ENCODE peak calls at places on chromosome 10, in six cellular contexts. Y, U, D, W, F and V are unnamed samples.

GRCh38 chr10:62306663-62307062 is 38.0 kb upstream of the RTKN2 start:
- DNase-seq in F (no peak), W (no peak), Y (no peak), U (no peak), D (peak; percentile 5), V (no peak)

GRCh38 chr10:24351883-24352778 is 143.2 kb downstream of the KIAA1217 start:
- DNase-seq in W (no peak), U (peak; percentile 31), F (no peak), D (peak; percentile 46), Y (no peak), V (no peak)

GRCh38 chr10:125882596-125882995 is 1.5 kb upstream of the DHX32 start:
- DNase-seq in F (no peak), U (peak; percentile 62), W (no peak), Y (no peak), D (peak; percentile 67), V (no peak)

GRCh38 chr10:11691319-11691755 is 50.8 kb upstream of the ECHDC3 start:
- DNase-seq in D (no peak), Y (no peak), W (no peak), U (no peak), F (no peak), V (no peak)

GRCh38 chr10:85642421-85643170 is 724.0 kb downstream of the GRID1 start:
- DNase-seq in U (no peak), Y (no peak), W (no peak), F (no peak), D (peak; percentile 43), V (no peak)

GRCh38 chr10:13206546-13207443 is 27.4 kb downstream of the UCMA start:
- DNase-seq in D (peak; percentile 81), W (no peak), Y (no peak), U (peak; percentile 61), F (no peak), V (no peak)

GRCh38 chr10:102610499-102610898 is 33.8 kb upstream of the TRIM8 start:
- DNase-seq in Y (peak; percentile 40), D (no peak), U (no peak), F (no peak), W (no peak), V (no peak)

GRCh38 chr10:60089095-60089494 is 182.7 kb upstream of the CCDC6 start:
- DNase-seq in U (peak; percentile 7), Y (no peak), F (no peak), W (no peak), D (no peak), V (no peak)

GRCh38 chr10:7671121-7671520 is 4.4 kb upstream of the ITIH5 start:
- DNase-seq in F (no peak), W (no peak), Y (no peak), D (no peak), U (no peak), V (no peak)

GRCh38 chr10:95391570-95392249 is 100.9 kb upstream of the PDLIM1 start:
- DNase-seq in W (no peak), Y (no peak), D (peak; percentile 79), F (no peak), U (peak; percentile 46), V (no peak)

GRCh38 chr10:71765907-71766716 is 7.2 kb downstream of the VSIR start:
- DNase-seq in Y (no peak), W (no peak), D (no peak), F (no peak), U (no peak), V (no peak)

GRCh38 chr10:132631348-132631735 is 93.8 kb downstream of the INPP5A start:
- DNase-seq in Y (peak; percentile 96), F (no peak), W (peak; percentile 49), D (peak; percentile 30), U (no peak), V (no peak)

GRCh38 chr10:119643306-119644214 is 7.6 kb upstream of the BAG3 start:
- DNase-seq in F (no peak), W (no peak), D (no peak), Y (no peak), U (no peak), V (no peak)

GRCh38 chr10:17249820-17250219 is 21.8 kb downstream of the VIM start:
- DNase-seq in Y (no peak), F (no peak), U (peak; percentile 34), W (no peak), D (peak; percentile 60), V (no peak)

GRCh38 chr10:7625836-7626235 is 40.9 kb downstream of the ITIH5 start:
- DNase-seq in U (no peak), Y (peak; percentile 95), D (no peak), W (no peak), F (no peak), V (no peak)

GRCh38 chr10:21989453-21990154 is 13.9 kb downstream of the DNAJC1 start:
- DNase-seq in Y (peak; percentile 81), W (peak; percentile 37), F (peak; percentile 45), D (peak; percentile 88), U (peak; percentile 52), V (no peak)

GRCh38 chr10:110919971-110920881 is 822 bp downstream of the SHOC2 start:
- DNase-seq in D (peak; percentile 60), F (peak; percentile 28), U (peak; percentile 17), W (peak; percentile 48), Y (peak; percentile 73), V (peak; percentile 78)

GRCh38 chr10:34627331-34627730 is 187.8 kb downstream of the PARD3 start:
- DNase-seq in W (no peak), D (no peak), Y (no peak), F (no peak), U (no peak), V (no peak)

GRCh38 chr10:46273506-46274477 is 13.0 kb upstream of the ANTXRL start:
- DNase-seq in U (no peak), F (no peak), D (no peak), W (no peak), Y (no peak), V (no peak)

GRCh38 chr10:74153123-74153522 is 2.1 kb downstream of the ADK start:
- DNase-seq in D (peak; percentile 93), U (peak; percentile 66), F (no peak), Y (no peak), W (no peak), V (no peak)

GRCh38 chr10:73584737-73585136 is 6.4 kb downstream of the USP54 start:
- DNase-seq in U (peak; percentile 52), F (no peak), Y (no peak), D (peak; percentile 50), W (no peak), V (no peak)

DNA sequence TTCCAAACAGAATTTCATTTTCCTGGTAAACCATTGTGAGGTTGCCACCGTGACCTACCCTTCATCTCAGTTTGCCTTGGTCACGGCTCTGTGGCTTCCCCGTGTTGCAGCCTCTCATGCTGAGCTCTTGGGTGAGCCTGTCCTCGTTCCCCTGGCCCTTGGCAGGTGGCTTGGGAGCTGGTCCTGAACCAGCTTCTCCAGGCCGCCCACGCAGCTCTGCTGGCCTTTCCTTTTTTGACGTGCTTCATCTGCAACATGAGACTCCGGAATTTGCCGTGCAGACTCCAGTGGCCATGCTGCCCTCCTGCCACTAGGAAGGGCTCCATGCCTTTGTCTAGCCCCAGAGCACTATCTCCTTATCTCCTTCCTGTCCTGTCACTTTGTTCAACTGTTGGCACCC is 93.0 kb upstream of the NPS start:
- DNase-seq in W (no peak), Y (no peak), U (no peak), F (no peak), D (no peak), V (no peak)
- TF ChIP-seq CTCF in W (no peak), Y (no peak), U (no peak), F (no peak), D (no peak), V (no peak)

GRCh38 chr10:23031318-23031717 is 64.1 kb upstream of the MSRB2 start:
- DNase-seq in U (no peak), F (no peak), W (no peak), D (no peak), Y (no peak), V (no peak)

GRCh38 chr10:23037561-23037960 is 57.8 kb upstream of the MSRB2 start:
- DNase-seq in F (no peak), W (no peak), U (no peak), D (no peak), Y (no peak), V (no peak)

GRCh38 chr10:23034790-23035189 is 60.6 kb upstream of the MSRB2 start:
- DNase-seq in F (no peak), Y (no peak), U (no peak), W (no peak), D (no peak), V (no peak)

GRCh38 chr10:23038172-23038571 is 57.2 kb upstream of the MSRB2 start:
- DNase-seq in D (no peak), W (no peak), Y (no peak), F (no peak), U (no peak), V (no peak)

DNA sequence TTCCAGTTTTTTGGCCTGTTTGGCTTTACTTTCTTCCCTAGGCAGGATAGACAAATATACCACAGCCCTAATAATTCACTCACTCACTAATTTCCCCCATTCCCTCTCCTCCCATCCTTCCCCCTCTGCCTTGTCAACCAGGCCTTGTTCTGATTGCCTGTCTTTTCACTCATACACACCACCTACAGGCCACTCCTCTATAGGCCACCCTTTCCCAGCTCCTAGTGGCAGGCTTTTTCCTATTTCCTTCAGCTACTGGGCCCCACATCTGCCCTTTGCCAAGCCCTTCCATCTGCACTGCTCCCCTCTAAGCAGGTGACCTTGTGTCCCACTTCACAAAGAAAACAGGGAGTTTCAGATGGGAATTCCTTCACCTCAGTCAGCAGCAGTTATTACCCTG is 59.8 kb upstream of the MSRB2 start:
- DNase-seq in W (no peak), Y (no peak), F (no peak), D (peak; percentile 17), U (no peak), V (no peak)
- TF ChIP-seq CTCF in W (no peak), Y (no peak), F (no peak), D (peak; percentile 55), U (no peak), V (peak; percentile 32)

GRCh38 chr10:122207135-122207534 is 64.0 kb upstream of the BTBD16 start:
- DNase-seq in W (no peak), F (no peak), U (no peak), Y (no peak), D (no peak), V (no peak)

GRCh38 chr10:122207596-122207995 is 63.5 kb upstream of the BTBD16 start:
- DNase-seq in D (no peak), F (no peak), W (no peak), Y (no peak), U (peak; percentile 51), V (no peak)

GRCh38 chr10:122208616-122209430 is 62.3 kb upstream of the BTBD16 start:
- DNase-seq in Y (no peak), W (no peak), D (no peak), U (no peak), F (no peak), V (no peak)

GRCh38 chr10:122204691-122205489 is 66.2 kb upstream of the BTBD16 start:
- DNase-seq in D (no peak), W (no peak), F (no peak), U (no peak), Y (no peak), V (no peak)

GRCh38 chr10:122206471-122207065 is 64.5 kb upstream of the BTBD16 start:
- DNase-seq in Y (no peak), U (peak; percentile 26), W (no peak), F (no peak), D (peak; percentile 62), V (no peak)
- TF ChIP-seq CTCF in Y (no peak), U (peak; percentile 12), W (no peak), F (no peak), D (peak; percentile 37), V (no peak)

DNA sequence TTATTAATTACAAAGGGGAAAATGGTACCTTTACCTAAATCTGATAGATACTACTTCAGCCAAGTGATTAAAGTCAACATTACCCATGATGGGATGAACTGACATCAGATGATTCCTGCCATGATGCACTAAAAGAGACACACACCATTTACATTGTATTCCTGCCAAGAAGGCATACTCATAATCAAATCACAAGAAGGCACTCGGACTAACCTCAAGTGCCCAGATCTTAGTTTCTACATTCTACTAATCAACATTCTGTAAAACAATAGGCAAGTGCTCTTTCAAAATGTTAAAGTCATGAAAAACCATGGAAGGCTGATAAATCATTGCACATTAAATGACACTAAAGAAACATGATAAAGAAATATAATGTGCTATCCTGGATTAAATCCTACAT is 44.4 kb downstream of the SLC35G1 start:
- DNase-seq in F (no peak), U (no peak), W (no peak), D (no peak), Y (no peak), V (no peak)
- TF ChIP-seq CTCF in F (no peak), U (no peak), W (no peak), D (no peak), Y (no peak), V (no peak)